ENCODE peak calls at places on chromosomes 6 and 20, in four cellular contexts. One of them, this sample, is unnamed.

GRCh38 chr6:25993038-25993684 is 30.6 kb downstream of the TRIM38 start:
- DNase-seq in endothelial cell: no peak
- DNase-seq in naive thymus-derived CD4-positive, alpha-beta T cell: no peak
- DNase-seq in heart right ventricle: no peak
- DNase-seq in this sample: no peak

GRCh38 chr20:63675681-63676368 is 17.7 kb downstream of the RTEL1 start:
- DNase-seq in endothelial cell: no peak
- DNase-seq in naive thymus-derived CD4-positive, alpha-beta T cell: no peak
- DNase-seq in heart right ventricle: no peak
- DNase-seq in this sample: no peak

GRCh38 chr6:169253745-169254238 is at the start of gene THBS2:
- DNase-seq in endothelial cell: peak
- DNase-seq in naive thymus-derived CD4-positive, alpha-beta T cell: no peak
- DNase-seq in heart right ventricle: peak
- DNase-seq in this sample: peak

GRCh38 chr20:62752671-62753501 is 43.4 kb upstream of the MRGBP start:
- DNase-seq in endothelial cell: no peak
- DNase-seq in naive thymus-derived CD4-positive, alpha-beta T cell: no peak
- DNase-seq in heart right ventricle: no peak
- DNase-seq in this sample: peak

GRCh38 chr6:165588515-165588914 is 74.5 kb downstream of the PDE10A start:
- DNase-seq in endothelial cell: no peak
- DNase-seq in naive thymus-derived CD4-positive, alpha-beta T cell: no peak
- DNase-seq in heart right ventricle: no peak
- DNase-seq in this sample: no peak

GRCh38 chr6:100573169-100573568 is 108.4 kb upstream of the SIM1 start:
- DNase-seq in endothelial cell: peak
- DNase-seq in naive thymus-derived CD4-positive, alpha-beta T cell: no peak
- DNase-seq in heart right ventricle: no peak
- DNase-seq in this sample: no peak

GRCh38 chr20:35006531-35006971 is 50.9 kb downstream of the MYH7B start:
- DNase-seq in endothelial cell: no peak
- DNase-seq in naive thymus-derived CD4-positive, alpha-beta T cell: no peak
- DNase-seq in heart right ventricle: no peak
- DNase-seq in this sample: peak

GRCh38 chr20:43360016-43360415 is 97.7 kb upstream of the SRSF6 start:
- DNase-seq in endothelial cell: no peak
- DNase-seq in naive thymus-derived CD4-positive, alpha-beta T cell: no peak
- DNase-seq in heart right ventricle: no peak
- DNase-seq in this sample: no peak

GRCh38 chr6:149867876-149868640 is 3.9 kb upstream of the LRP11 start:
- DNase-seq in endothelial cell: no peak
- DNase-seq in naive thymus-derived CD4-positive, alpha-beta T cell: no peak
- DNase-seq in heart right ventricle: no peak
- DNase-seq in this sample: no peak

GRCh38 chr6:30557683-30557981 is 537 bp downstream of the PRR3 start:
- DNase-seq in endothelial cell: no peak
- DNase-seq in naive thymus-derived CD4-positive, alpha-beta T cell: no peak
- DNase-seq in heart right ventricle: no peak
- DNase-seq in this sample: no peak

This sample was measured in Right ventricle myocardium superior.